ENCODE peak calls at places on chromosomes 6 and 20, in five cellular contexts. E, W, R, U and H are unnamed samples.

GRCh38 chr6:150617062-150617461 is 17.4 kb downstream of the PLEKHG1 start:
- DNase-seq in E (no peak), W (no peak), R (no peak), U (no peak), H (no peak)

GRCh38 chr6:159655409-159655988 is 37.5 kb downstream of the SOD2 start:
- DNase-seq in E (no peak), W (no peak), R (no peak), U (no peak), H (no peak)

GRCh38 chr6:20211941-20212391 is 303 bp downstream of the MBOAT1 start:
- DNase-seq in E (no peak), W (no peak), R (no peak), U (no peak), H (peak)

GRCh38 chr6:36290668-36291620 is 21.1 kb downstream of the PNPLA1 start:
- DNase-seq in E (peak), W (no peak), R (peak), U (no peak), H (peak)

GRCh38 chr6:2976571-2977085 is 5.3 kb upstream of the SERPINB6 start:
- DNase-seq in E (peak), W (no peak), R (no peak), U (peak), H (peak)

GRCh38 chr6:37816599-37817375 is 2.7 kb upstream of the ZFAND3 start:
- DNase-seq in E (no peak), W (no peak), R (no peak), U (no peak), H (no peak)

GRCh38 chr20:46739441-46740213 is 30.2 kb downstream of the SLC2A10 start:
- DNase-seq in E (no peak), W (no peak), R (no peak), U (no peak), H (peak)

GRCh38 chr6:114989279-114989964 is 646.6 kb upstream of the HS3ST5 start:
- DNase-seq in E (no peak), W (no peak), R (peak), U (no peak), H (no peak)

GRCh38 chr20:59783020-59784010 is 150.1 kb downstream of the SYCP2 start:
- DNase-seq in E (peak), W (no peak), R (peak), U (no peak), H (peak)

GRCh38 chr6:118537579-118537978 is 10.5 kb upstream of the PLN start:
- DNase-seq in E (no peak), W (no peak), R (no peak), U (peak), H (no peak)

GRCh38 chr6:20084411-20084810 is 127.9 kb downstream of the MBOAT1 start:
- DNase-seq in E (no peak), W (no peak), R (no peak), U (no peak), H (no peak)

GRCh38 chr20:5680227-5680626 is 70.0 kb upstream of the SHLD1 start:
- DNase-seq in E (no peak), W (no peak), R (peak), U (no peak), H (peak)

GRCh38 chr20:10761232-10761631 is 87.4 kb upstream of the JAG1 start:
- DNase-seq in E (peak), W (no peak), R (no peak), U (no peak), H (peak)

GRCh38 chr6:2865270-2866182 is 23.9 kb upstream of the SERPINB1 start:
- DNase-seq in E (no peak), W (no peak), R (no peak), U (no peak), H (peak)

GRCh38 chr20:608970-609369 is 1.1 kb downstream of the TCF15 start:
- DNase-seq in E (no peak), W (peak), R (no peak), U (no peak), H (no peak)
- H3K4me3 ChIP-seq in E (no peak), W (no peak), R (no peak), U (no peak), H (no peak)

GRCh38 chr6:48087448-48087847 is 23.5 kb downstream of the PTCHD4 start:
- DNase-seq in E (no peak), W (no peak), R (peak), U (no peak), H (peak)
- TF ChIP-seq CTCF in E (peak), W (peak), R (peak), U (peak), H (peak)

DNA sequence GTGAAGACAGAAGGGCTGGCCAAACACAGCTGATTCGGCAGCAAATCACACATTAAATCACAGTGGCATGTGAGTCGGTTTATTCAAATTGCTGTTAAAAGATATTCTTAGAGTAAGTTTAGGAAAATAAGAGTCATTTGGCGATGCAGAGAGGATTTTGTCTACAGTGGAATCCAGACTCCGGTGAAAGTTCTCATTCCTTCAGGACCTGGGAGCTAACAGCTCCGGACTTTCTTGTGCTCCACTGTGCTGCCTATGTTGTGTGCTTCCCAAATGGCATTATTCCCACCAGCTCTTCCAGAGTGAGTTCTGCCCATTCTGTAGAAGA is 1.5 kb upstream of the EPM2A start:
- DNase-seq in E (no peak), W (no peak), R (no peak), U (no peak), H (peak)
- H3K4me3 ChIP-seq in E (no peak), W (no peak), R (no peak), U (no peak), H (no peak)

GRCh38 chr6:107320126-107320525 is 139.2 kb downstream of the PDSS2 start:
- DNase-seq in E (no peak), W (no peak), R (no peak), U (no peak), H (no peak)
- TF ChIP-seq CTCF in E (no peak), W (no peak), R (no peak), U (no peak), H (no peak)

GRCh38 chr6:108118791-108119211 is 44.3 kb upstream of the OSTM1 start:
- DNase-seq in E (no peak), W (no peak), R (peak), U (no peak), H (no peak)
- H3K4me3 ChIP-seq in E (peak), W (peak), R (peak), U (peak), H (peak)

DNA sequence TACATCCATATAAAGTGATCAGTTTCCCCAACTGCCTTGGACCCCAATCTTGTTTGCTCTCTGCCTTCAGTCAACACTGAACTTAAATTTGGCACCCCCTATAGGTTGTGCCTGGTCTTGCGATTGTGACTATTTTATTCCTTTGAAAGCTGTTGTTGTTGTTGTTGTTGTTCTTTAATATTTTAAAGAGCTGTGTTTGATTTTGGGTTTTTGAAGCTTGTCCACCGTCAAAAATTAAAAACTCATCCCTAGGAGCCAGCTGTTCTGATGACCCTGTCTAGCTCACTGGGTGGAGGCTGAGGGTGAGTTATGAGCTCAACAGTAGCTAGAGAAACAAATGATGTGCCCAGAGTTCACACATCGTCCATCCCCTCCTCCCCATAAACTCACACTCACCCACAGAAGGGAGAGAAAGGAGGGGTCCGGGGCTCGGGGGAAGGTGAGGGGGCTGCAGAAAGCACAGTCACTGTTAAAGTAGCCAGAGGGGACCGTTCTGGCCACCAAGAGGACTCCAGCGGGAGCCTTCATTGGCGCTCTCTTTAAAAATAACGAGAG is 4.0 kb downstream of the SIM1 start:
- DNase-seq in E (no peak), W (no peak), R (peak), U (no peak), H (no peak)
- TF ChIP-seq CTCF in E (peak), W (no peak), R (peak), U (peak), H (peak)

GRCh38 chr6:56435326-56435725 is 187.9 kb upstream of the COL21A1 start:
- DNase-seq in E (no peak), W (no peak), R (no peak), U (no peak), H (peak)
- H3K4me3 ChIP-seq in E (no peak), W (no peak), R (no peak), U (no peak), H (no peak)

GRCh38 chr20:61801065-61801360 is 264.7 kb downstream of the TAF4 start:
- DNase-seq in E (no peak), W (no peak), R (no peak), U (no peak), H (no peak)
- TF ChIP-seq CTCF in E (no peak), W (no peak), R (no peak), U (no peak), H (no peak)